ENCODE peak calls at places on chromosomes 16 and 17, in six cellular contexts. J is activated T-cell treated with anti-CD3 and anti-CD28 coated beads for 1 hour, P is NCI-H524, I is SW480, D is EL, H is NCI-H2171 treated with DMSO at 0.1 percent for 48 hours. W is an unnamed sample.

GRCh38 chr16:74455213-74455612 is 33.9 kb upstream of the CLEC18B start:
- DNase-seq in J (no peak), P (no peak), I (no peak), D (no peak), H (no peak), W (no peak)

GRCh38 chr16:17002557-17002956 is 468.2 kb downstream of the XYLT1 start:
- DNase-seq in J (no peak), P (no peak), I (no peak), D (no peak), H (no peak), W (no peak)

GRCh38 chr16:84044108-84044488 is 1.5 kb upstream of the SLC38A8 start:
- DNase-seq in J (no peak), P (peak), I (peak), D (peak), H (no peak), W (no peak)

GRCh38 chr17:37220609-37220953 is 155.2 kb upstream of the C17orf78 start:
- DNase-seq in J (no peak), P (no peak), I (peak), D (peak), H (peak), W (no peak)

GRCh38 chr17:39629494-39629880 is 2.7 kb downstream of the PPP1R1B start:
- DNase-seq in J (no peak), P (no peak), I (no peak), D (no peak), H (no peak), W (no peak)

GRCh38 chr16:30758988-30759461 is 2.8 kb downstream of the CFAP119 start:
- DNase-seq in J (no peak), P (no peak), I (no peak), D (no peak), H (no peak), W (no peak)

GRCh38 chr17:57372156-57372555 is 115.8 kb downstream of the MSI2 start:
- DNase-seq in J (no peak), P (no peak), I (peak), D (peak), H (no peak), W (no peak)

GRCh38 chr17:40022961-40023541 is 7.8 kb downstream of the CSF3 start:
- DNase-seq in J (no peak), P (no peak), I (no peak), D (no peak), H (no peak), W (no peak)